ENCODE peak calls at places on chromosomes 11 and 22, in eight cellular contexts. E is BJ, D is IMR-90, V is uterus, A is progenitor cell of endocrine pancreas, S is GM10248, M is heart right ventricle, Y is HCT116. G is an unnamed sample.

GRCh38 chr11:73962097-73962705 is 11.4 kb downstream of the DNAJB13 start:
- DNase-seq in S (no peak), Y (no peak), E (no peak), V (no peak), M (no peak), D (no peak), A (no peak), G (no peak)

GRCh38 chr11:33692013-33692504 is 8.6 kb downstream of the C11orf91 start:
- DNase-seq in E (peak; percentile 91), Y (peak; percentile 81), M (no peak), A (no peak), V (peak; percentile 82), D (peak; percentile 98), S (no peak), G (no peak)

GRCh38 chr11:46710821-46711269 is 8.2 kb upstream of the F2 start:
- DNase-seq in E (peak; percentile 88), V (peak; percentile 82), S (no peak), Y (no peak), D (peak; percentile 97), A (no peak), M (peak; percentile 48), G (no peak)

GRCh38 chr11:16890442-16890841 is 123.8 kb downstream of the PLEKHA7 start:
- DNase-seq in D (no peak), M (no peak), Y (no peak), A (no peak), E (no peak), V (no peak), S (no peak), G (no peak)

GRCh38 chr22:36386351-36386899 is 1.3 kb downstream of the MYH9 start:
- DNase-seq in M (peak; percentile 42), D (no peak), S (peak; percentile 73), A (no peak), Y (no peak), E (no peak), V (no peak), G (peak; percentile 82)

GRCh38 chr11:47348859-47349258 is 3.6 kb downstream of the MYBPC3 start:
- DNase-seq in Y (peak; percentile 32), V (no peak), E (no peak), M (no peak), D (peak; percentile 22), A (no peak), S (no peak), G (peak; percentile 48)

GRCh38 chr22:50445880-50446707 is 28.7 kb downstream of the SBF1 start:
- DNase-seq in D (no peak), A (no peak), S (no peak), M (peak; percentile 15), V (no peak), Y (no peak), E (no peak), G (no peak)

GRCh38 chr11:19162946-19163345 is 38.8 kb downstream of the CSRP3 start:
- DNase-seq in S (no peak), V (no peak), M (no peak), A (no peak), D (no peak), E (no peak), Y (no peak), G (no peak)

GRCh38 chr11:102220728-102221467 is 96.4 kb upstream of the BIRC3 start:
- DNase-seq in A (no peak), E (no peak), D (peak; percentile 79), M (no peak), S (no peak), Y (no peak), V (no peak), G (no peak)

GRCh38 chr22:33386270-33386669 is 328.1 kb upstream of the SYN3 start:
- DNase-seq in A (no peak), S (no peak), D (no peak), E (no peak), V (no peak), Y (no peak), M (no peak), G (no peak)

GRCh38 chr11:27201454-27202302 is 161.1 kb downstream of the BBOX1 start:
- DNase-seq in A (no peak), D (peak; percentile 48), M (peak; percentile 46), Y (no peak), S (no peak), V (peak; percentile 95), E (peak; percentile 85), G (no peak)

GRCh38 chr11:66851251-66851620 is 5.6 kb upstream of the LRFN4 start:
- DNase-seq in D (no peak), S (no peak), A (no peak), E (no peak), Y (no peak), M (no peak), V (no peak), G (no peak)

GRCh38 chr22:50243704-50244419 is 961 bp downstream of the TUBGCP6 start:
- DNase-seq in E (no peak), A (no peak), S (no peak), V (no peak), M (no peak), Y (no peak), D (peak; percentile 16), G (no peak)

GRCh38 chr11:73507086-73507485 is 90.8 kb downstream of the FAM168A start:
- DNase-seq in A (no peak), D (peak; percentile 72), M (no peak), E (no peak), V (no peak), S (no peak), Y (no peak), G (no peak)

GRCh38 chr22:28989484-28989883 is 72.1 kb downstream of the C22orf31 start:
- DNase-seq in E (no peak), S (no peak), Y (no peak), V (peak; percentile 78), M (no peak), A (no peak), D (no peak), G (no peak)

GRCh38 chr11:125129316-125129990 is 18.0 kb upstream of the TMEM218 start:
- DNase-seq in M (no peak), V (no peak), Y (no peak), D (no peak), A (no peak), S (no peak), E (no peak), G (no peak)

GRCh38 chr22:39028281-39028680 is 7.4 kb downstream of the APOBEC3D start:
- DNase-seq in S (no peak), M (no peak), A (no peak), V (no peak), Y (no peak), D (no peak), E (no peak), G (no peak)

GRCh38 chr22:30968015-30968923 is at the start of gene MORC2:
- DNase-seq in D (peak; percentile 15), V (peak; percentile 58), M (no peak), Y (no peak), A (no peak), S (no peak), E (no peak), G (no peak)

GRCh38 chr11:34360056-34360455 is 2.2 kb upstream of the ABTB2 start:
- DNase-seq in Y (no peak), V (no peak), A (no peak), S (no peak), M (no peak), D (no peak), E (no peak), G (no peak)

GRCh38 chr11:15038963-15039362 is 34.4 kb upstream of the CALCB start:
- DNase-seq in M (no peak), A (no peak), V (no peak), Y (peak; percentile 31), E (no peak), S (no peak), D (peak; percentile 15), G (peak; percentile 40)

GRCh38 chr22:44942979-44943700 is 66.7 kb downstream of the PHF21B start:
- DNase-seq in Y (no peak), E (no peak), S (no peak), A (no peak), V (no peak), M (no peak), D (no peak), G (no peak)

GRCh38 chr11:102733232-102733875 is 8.6 kb upstream of the MMP8 start:
- DNase-seq in A (no peak), S (peak; percentile 59), D (peak; percentile 47), E (no peak), V (no peak), M (peak; percentile 31), Y (peak; percentile 57), G (peak; percentile 71)

GRCh38 chr11:132457445-132457844 is 1074.9 kb downstream of the OPCML start:
- DNase-seq in E (no peak), Y (no peak), V (no peak), D (no peak), A (no peak), M (no peak), S (no peak), G (no peak)

GRCh38 chr11:69212121-69213110 is 56.7 kb downstream of the SMIM38 start:
- DNase-seq in D (no peak), Y (no peak), A (no peak), M (no peak), E (no peak), S (no peak), V (no peak), G (no peak)
- TF ChIP-seq CTCF in D (peak; percentile 33), Y (peak; percentile 10), A (peak; percentile 38), M (peak; percentile 28), E (peak; percentile 35), S (no peak), V (no peak), G (no peak)

DNA sequence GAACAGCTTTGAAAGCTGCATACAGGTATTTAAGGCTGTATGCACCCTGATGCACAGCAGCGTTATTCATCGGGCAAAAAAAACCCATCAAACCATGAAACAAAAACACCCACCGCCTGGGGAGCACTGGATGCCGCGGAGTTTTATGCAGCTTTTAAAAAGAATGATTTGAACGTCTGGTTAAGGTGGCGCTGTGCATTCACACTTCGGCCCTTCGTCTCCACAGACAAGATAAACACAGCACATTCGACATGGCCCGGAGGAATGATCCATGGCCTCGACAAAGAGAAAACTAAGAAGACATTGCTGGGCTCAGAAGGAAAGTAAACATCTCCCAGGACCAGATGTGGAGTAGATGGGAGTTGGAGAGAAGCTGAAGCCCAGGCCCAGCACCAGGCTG is 40.8 kb upstream of the GAL start:
- DNase-seq in E (no peak), M (no peak), Y (peak; percentile 8), A (no peak), S (no peak), D (peak; percentile 21), V (no peak), G (no peak)
- TF ChIP-seq CTCF in E (peak; percentile 6), M (no peak), Y (peak; percentile 41), A (no peak), S (no peak), D (peak; percentile 22), V (peak; percentile 10), G (no peak)

DNA sequence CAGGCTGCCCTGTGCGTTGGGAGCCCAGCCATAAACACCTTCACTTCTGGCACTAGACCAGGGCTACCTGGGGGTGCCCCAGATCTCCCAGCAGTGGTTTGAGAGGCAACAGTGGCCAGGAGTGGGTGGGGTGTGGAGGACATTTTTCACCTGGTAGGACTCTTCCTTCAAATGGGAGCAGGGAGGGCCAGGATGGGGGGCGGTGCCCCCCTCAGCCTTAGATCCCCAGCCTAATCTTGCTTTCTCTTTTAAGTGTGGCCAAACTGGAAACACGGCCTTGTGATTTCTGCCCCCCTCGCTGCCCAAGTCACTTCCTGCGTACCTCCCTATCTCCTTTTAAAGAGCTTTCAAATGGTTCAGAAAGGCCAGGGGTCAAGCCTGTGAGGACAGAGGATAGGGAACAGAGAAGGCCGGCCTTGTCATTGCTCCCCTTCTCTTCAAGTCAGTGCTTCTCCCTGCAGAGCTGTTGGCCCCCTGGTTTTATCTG is 799 bp downstream of the KCNJ5 start:
- DNase-seq in E (no peak), M (no peak), A (no peak), S (no peak), Y (no peak), V (peak; percentile 34), D (no peak), G (no peak)
- TF ChIP-seq CTCF in E (no peak), M (no peak), A (no peak), S (no peak), Y (no peak), V (no peak), D (no peak), G (no peak)

GRCh38 chr11:25733777-25734176 is 598.2 kb upstream of the ANO3 start:
- DNase-seq in E (no peak), V (no peak), S (no peak), D (no peak), Y (no peak), M (no peak), A (no peak), G (no peak)
- TF ChIP-seq CTCF in E (no peak), V (no peak), S (no peak), D (peak; percentile 17), Y (no peak), M (no peak), A (no peak), G (no peak)

G was measured in activated CD8-positive, alpha-beta T cell treated with anti-CD3 and anti-CD28 coated beads for 36 hours.